ENCODE peak calls at places on chromosomes 4 and X, in four cellular contexts. One of them, this sample, is unnamed.

GRCh38 chr4:47668810-47669408 is 169.0 kb downstream of the CORIN start:
- DNase-seq in AG04449: no peak
- DNase-seq in brain microvascular endothelial cell: peak; percentile 53
- DNase-seq in choroid plexus epithelial cell: peak; percentile 82
- DNase-seq in this sample: peak; percentile 36

GRCh38 chr4:174983128-174983750 is 65.1 kb downstream of the ADAM29 start:
- DNase-seq in AG04449: no peak
- DNase-seq in brain microvascular endothelial cell: no peak
- DNase-seq in choroid plexus epithelial cell: no peak
- DNase-seq in this sample: no peak

GRCh38 chr4:3766207-3766790 is at the start of gene ADRA2C:
- DNase-seq in AG04449: no peak
- DNase-seq in brain microvascular endothelial cell: no peak
- DNase-seq in choroid plexus epithelial cell: peak; percentile 6
- DNase-seq in this sample: no peak

GRCh38 chr4:1285790-1286553 is 3.7 kb upstream of the MAEA start:
- DNase-seq in AG04449: no peak
- DNase-seq in brain microvascular endothelial cell: no peak
- DNase-seq in choroid plexus epithelial cell: no peak
- DNase-seq in this sample: no peak

GRCh38 chr4:89797117-89797516 is 39.8 kb downstream of the SNCA start:
- DNase-seq in AG04449: no peak
- DNase-seq in brain microvascular endothelial cell: peak; percentile 72
- DNase-seq in choroid plexus epithelial cell: peak; percentile 69
- DNase-seq in this sample: no peak

GRCh38 chr4:154065368-154065767 is 276.5 kb upstream of the SFRP2 start:
- DNase-seq in AG04449: no peak
- DNase-seq in brain microvascular endothelial cell: no peak
- DNase-seq in choroid plexus epithelial cell: no peak
- DNase-seq in this sample: no peak

GRCh38 chr4:124873361-124874171 is 161.0 kb upstream of the ANKRD50 start:
- DNase-seq in AG04449: no peak
- DNase-seq in brain microvascular endothelial cell: no peak
- DNase-seq in choroid plexus epithelial cell: no peak
- DNase-seq in this sample: no peak

GRCh38 chrX:136662976-136663375 is 15.0 kb downstream of the CD40LG start:
- DNase-seq in AG04449: no peak
- DNase-seq in brain microvascular endothelial cell: no peak
- DNase-seq in choroid plexus epithelial cell: no peak
- DNase-seq in this sample: no peak

GRCh38 chr4:128711361-128711760 is 98.1 kb upstream of the JADE1 start:
- DNase-seq in AG04449: no peak
- DNase-seq in brain microvascular endothelial cell: no peak
- DNase-seq in choroid plexus epithelial cell: no peak
- DNase-seq in this sample: no peak

GRCh38 chr4:55949480-55949802 is 696 bp downstream of the CEP135 start:
- DNase-seq in AG04449: no peak
- DNase-seq in brain microvascular endothelial cell: peak; percentile 4
- DNase-seq in choroid plexus epithelial cell: no peak
- DNase-seq in this sample: no peak

GRCh38 chr4:172868271-172868670 is 300.3 kb upstream of the GALNT7 start:
- DNase-seq in AG04449: no peak
- DNase-seq in brain microvascular endothelial cell: no peak
- DNase-seq in choroid plexus epithelial cell: no peak
- DNase-seq in this sample: no peak

GRCh38 chr4:78032446-78032845 is 24.7 kb upstream of the FRAS1 start:
- DNase-seq in AG04449: no peak
- DNase-seq in brain microvascular endothelial cell: no peak
- DNase-seq in choroid plexus epithelial cell: no peak
- DNase-seq in this sample: no peak

GRCh38 chrX:123846598-123847038 is 13.2 kb upstream of the XIAP start:
- DNase-seq in AG04449: no peak
- DNase-seq in brain microvascular endothelial cell: peak; percentile 65
- DNase-seq in choroid plexus epithelial cell: peak; percentile 75
- DNase-seq in this sample: no peak

GRCh38 chr4:57023104-57023503 is 44.4 kb downstream of the POLR2B start:
- DNase-seq in AG04449: peak; percentile 88
- DNase-seq in brain microvascular endothelial cell: peak; percentile 92
- DNase-seq in choroid plexus epithelial cell: peak; percentile 88
- DNase-seq in this sample: no peak

GRCh38 chr4:184265566-184266351 is 48.1 kb upstream of the ENPP6 start:
- DNase-seq in AG04449: no peak
- DNase-seq in brain microvascular endothelial cell: peak; percentile 68
- DNase-seq in choroid plexus epithelial cell: peak; percentile 85
- DNase-seq in this sample: no peak

GRCh38 chr4:52799813-52800212 is 48.6 kb upstream of the ERVMER34-1 start:
- DNase-seq in AG04449: no peak
- DNase-seq in brain microvascular endothelial cell: no peak
- DNase-seq in choroid plexus epithelial cell: peak; percentile 10
- DNase-seq in this sample: no peak

GRCh38 chr4:168511780-168512467 is 15.1 kb downstream of the PALLD start:
- DNase-seq in AG04449: no peak
- DNase-seq in brain microvascular endothelial cell: no peak
- DNase-seq in choroid plexus epithelial cell: no peak
- DNase-seq in this sample: no peak
- TF ChIP-seq CTCF in AG04449: no peak
- TF ChIP-seq CTCF in brain microvascular endothelial cell: no peak
- TF ChIP-seq CTCF in choroid plexus epithelial cell: no peak
- TF ChIP-seq CTCF in this sample: no peak

GRCh38 chr4:8341691-8342090 is 72.1 kb downstream of the HTRA3 start:
- DNase-seq in AG04449: no peak
- DNase-seq in brain microvascular endothelial cell: no peak
- DNase-seq in choroid plexus epithelial cell: no peak
- DNase-seq in this sample: no peak

GRCh38 chr4:8343051-8343966 is 73.8 kb downstream of the HTRA3 start:
- DNase-seq in AG04449: no peak
- DNase-seq in brain microvascular endothelial cell: no peak
- DNase-seq in choroid plexus epithelial cell: no peak
- DNase-seq in this sample: no peak

GRCh38 chr4:8340721-8341680 is 71.4 kb downstream of the HTRA3 start:
- DNase-seq in AG04449: no peak
- DNase-seq in brain microvascular endothelial cell: no peak
- DNase-seq in choroid plexus epithelial cell: no peak
- DNase-seq in this sample: no peak

GRCh38 chr4:8343967-8344331 is 74.4 kb downstream of the HTRA3 start:
- DNase-seq in AG04449: no peak
- DNase-seq in brain microvascular endothelial cell: no peak
- DNase-seq in choroid plexus epithelial cell: no peak
- DNase-seq in this sample: no peak

GRCh38 chr4:8342651-8343050 is 73.1 kb downstream of the HTRA3 start:
- DNase-seq in AG04449: no peak
- DNase-seq in brain microvascular endothelial cell: no peak
- DNase-seq in choroid plexus epithelial cell: no peak
- DNase-seq in this sample: no peak
- TF ChIP-seq CTCF in AG04449: peak; percentile 20
- TF ChIP-seq CTCF in brain microvascular endothelial cell: peak; percentile 64
- TF ChIP-seq CTCF in choroid plexus epithelial cell: peak; percentile 32
- TF ChIP-seq CTCF in this sample: no peak

GRCh38 chrX:135516376-135516775 is 4.1 kb upstream of the INTS6L start:
- DNase-seq in AG04449: no peak
- DNase-seq in brain microvascular endothelial cell: no peak
- DNase-seq in choroid plexus epithelial cell: no peak
- DNase-seq in this sample: no peak
- TF ChIP-seq CTCF in AG04449: no peak
- TF ChIP-seq CTCF in brain microvascular endothelial cell: peak; percentile 24
- TF ChIP-seq CTCF in choroid plexus epithelial cell: peak; percentile 16
- TF ChIP-seq CTCF in this sample: no peak

GRCh38 chrX:8364369-8365141 is 100.1 kb upstream of the VCX3B start:
- DNase-seq in AG04449: no peak
- DNase-seq in brain microvascular endothelial cell: no peak
- DNase-seq in choroid plexus epithelial cell: no peak
- DNase-seq in this sample: no peak
- TF ChIP-seq CTCF in AG04449: no peak
- TF ChIP-seq CTCF in brain microvascular endothelial cell: peak; percentile 69
- TF ChIP-seq CTCF in choroid plexus epithelial cell: peak; percentile 25
- TF ChIP-seq CTCF in this sample: peak; percentile 15